ENCODE peak calls at places on chromosomes 16 and 17, in five cellular contexts. Q, O, F, E and H are unnamed samples.

GRCh38 chr17:4903051-4903818 is at the start of gene CHRNE:
- DNase-seq in Q (peak), O (peak), F (peak), E (peak), H (peak)

GRCh38 chr16:1915732-1916653 is 2.2 kb downstream of the HS3ST6 start:
- DNase-seq in Q (no peak), O (no peak), F (no peak), E (no peak), H (no peak)

GRCh38 chr16:11725457-11725856 is 17.2 kb downstream of the TXNDC11 start:
- DNase-seq in Q (no peak), O (no peak), F (no peak), E (no peak), H (no peak)

GRCh38 chr16:23485841-23486240 is 24.5 kb downstream of the GGA2 start:
- DNase-seq in Q (no peak), O (no peak), F (no peak), E (no peak), H (no peak)

GRCh38 chr16:5709889-5710288 is 612.3 kb upstream of the EEF2KMT start:
- DNase-seq in Q (no peak), O (no peak), F (no peak), E (no peak), H (no peak)

GRCh38 chr16:69324013-69324531 is 6.3 kb downstream of the PDF start:
- DNase-seq in Q (no peak), O (no peak), F (peak), E (no peak), H (no peak)

GRCh38 chr16:27228621-27229501 is 25.5 kb downstream of the KDM8 start:
- DNase-seq in Q (no peak), O (no peak), F (peak), E (no peak), H (no peak)

GRCh38 chr17:13797863-13798262 is 196.1 kb upstream of the HS3ST3A1 start:
- DNase-seq in Q (no peak), O (no peak), F (no peak), E (no peak), H (no peak)

GRCh38 chr17:27573971-27574525 is 56.9 kb upstream of the LGALS9 start:
- DNase-seq in Q (no peak), O (no peak), F (no peak), E (no peak), H (no peak)

GRCh38 chr16:2280461-2280860 is 12.5 kb upstream of the RNPS1 start:
- DNase-seq in Q (no peak), O (no peak), F (no peak), E (no peak), H (no peak)

GRCh38 chr17:54901230-54901847 is 687 bp downstream of the TOM1L1 start:
- DNase-seq in Q (peak), O (no peak), F (no peak), E (no peak), H (no peak)

GRCh38 chr17:30358055-30358760 is 20.5 kb upstream of the CPD start:
- DNase-seq in Q (no peak), O (no peak), F (no peak), E (no peak), H (no peak)